ENCODE peak calls at places on chromosomes 12 and 14, in seven cellular contexts. K, D, M, I, J, W and C are unnamed samples.

GRCh38 chr12:122836027-122836921 is 1.0 kb downstream of the HIP1R start:
- DNase-seq in K (no peak), D (peak), M (peak), I (peak), J (no peak), W (peak), C (peak)

GRCh38 chr12:1034243-1034642 is 43.2 kb downstream of the ERC1 start:
- DNase-seq in K (no peak), D (no peak), M (no peak), I (no peak), J (no peak), W (no peak), C (no peak)

GRCh38 chr14:74605531-74606223 is 6.4 kb downstream of the LTBP2 start:
- DNase-seq in K (no peak), D (no peak), M (no peak), I (no peak), J (no peak), W (no peak), C (no peak)

GRCh38 chr12:63802012-63802608 is 22.4 kb downstream of the RXYLT1 start:
- DNase-seq in K (no peak), D (no peak), M (no peak), I (peak), J (no peak), W (peak), C (no peak)

GRCh38 chr12:110689601-110690430 is 901 bp upstream of the HVCN1 start:
- DNase-seq in K (no peak), D (peak), M (no peak), I (peak), J (peak), W (no peak), C (peak)

GRCh38 chr14:44961151-44961729 is 507 bp downstream of the KLHL28 start:
- DNase-seq in K (peak), D (peak), M (peak), I (peak), J (peak), W (peak), C (peak)

GRCh38 chr12:13135336-13136178 is 32.1 kb upstream of the GSG1 start:
- DNase-seq in K (no peak), D (peak), M (peak), I (no peak), J (peak), W (peak), C (peak)

GRCh38 chr14:29927596-29928341 is at the start of gene PRKD1:
- DNase-seq in K (peak), D (peak), M (peak), I (no peak), J (peak), W (peak), C (peak)

GRCh38 chr12:113684908-113685512 is 213.3 kb upstream of the LHX5 start:
- DNase-seq in K (no peak), D (no peak), M (no peak), I (no peak), J (no peak), W (no peak), C (no peak)
- TF ChIP-seq POLR2A in K (no peak), D (no peak), M (no peak), I (no peak), J (no peak), W (no peak), C (no peak)

GRCh38 chr14:54766276-54767138 is 136.1 kb downstream of the GCH1 start:
- DNase-seq in K (no peak), D (no peak), M (no peak), I (no peak), J (no peak), W (no peak), C (no peak)
- H3K4me3 ChIP-seq in K (no peak), D (no peak), M (no peak), I (no peak), J (no peak), W (no peak), C (no peak)

GRCh38 chr14:89620436-89620835 is 203.4 kb upstream of the FOXN3 start:
- DNase-seq in K (no peak), D (no peak), M (no peak), I (no peak), J (no peak), W (no peak), C (no peak)

GRCh38 chr14:89619616-89620273 is 202.7 kb upstream of the FOXN3 start:
- DNase-seq in K (no peak), D (no peak), M (no peak), I (no peak), J (no peak), W (no peak), C (no peak)

GRCh38 chr14:89617471-89618291 is 200.6 kb upstream of the FOXN3 start:
- DNase-seq in K (no peak), D (peak), M (peak), I (no peak), J (peak), W (peak), C (peak)

GRCh38 chr14:89618309-89618708 is 201.3 kb upstream of the FOXN3 start:
- DNase-seq in K (no peak), D (no peak), M (no peak), I (peak), J (no peak), W (no peak), C (no peak)

DNA sequence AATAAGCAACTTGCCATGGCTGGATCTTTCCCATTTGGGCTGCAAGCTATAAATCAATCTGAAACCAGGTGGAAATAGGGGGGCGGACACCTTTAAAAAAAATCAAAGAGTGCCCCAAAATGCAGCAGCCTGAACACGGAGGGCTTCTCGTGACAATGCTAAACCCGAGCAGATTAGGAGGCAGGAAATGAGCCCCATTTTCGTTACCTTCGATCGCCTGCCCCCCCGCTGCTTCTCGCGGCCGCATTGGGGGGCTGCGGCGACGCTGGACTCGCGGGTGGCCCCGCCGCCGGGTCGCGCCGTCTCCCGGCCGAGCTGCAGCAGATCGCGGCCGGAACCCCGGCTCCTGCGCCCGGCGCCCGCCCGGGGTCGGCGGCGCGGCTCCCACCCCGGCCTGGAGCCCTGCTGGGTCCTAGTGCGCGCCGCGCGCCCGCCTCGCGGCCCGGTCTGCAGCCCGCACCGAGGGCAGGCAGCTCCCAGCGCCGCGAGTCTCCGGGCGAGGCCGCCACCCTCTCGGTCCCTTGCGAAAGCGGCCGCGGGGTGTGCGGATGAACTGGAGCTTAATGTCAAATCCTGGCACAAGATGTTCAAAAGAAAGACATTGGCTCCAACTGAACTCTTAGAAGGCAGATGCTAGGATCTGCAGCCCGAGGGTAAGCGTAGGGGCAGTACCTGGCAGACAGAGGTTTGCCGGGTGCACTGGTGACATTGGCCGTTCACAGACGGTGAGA is 202.0 kb upstream of the FOXN3 start:
- DNase-seq in K (peak), D (peak), M (peak), I (peak), J (peak), W (peak), C (peak)
- TF ChIP-seq POLR2A in K (peak), D (no peak), M (no peak), I (no peak), J (no peak), W (peak), C (no peak)

GRCh38 chr12:131557310-131557709 is 153.6 kb upstream of the SFSWAP start:
- DNase-seq in K (no peak), D (no peak), M (no peak), I (no peak), J (no peak), W (no peak), C (no peak)

GRCh38 chr12:131552167-131552863 is 158.6 kb upstream of the SFSWAP start:
- DNase-seq in K (no peak), D (no peak), M (no peak), I (no peak), J (no peak), W (no peak), C (no peak)

GRCh38 chr12:131555197-131555820 is 155.6 kb upstream of the SFSWAP start:
- DNase-seq in K (no peak), D (no peak), M (no peak), I (no peak), J (no peak), W (no peak), C (no peak)

GRCh38 chr12:131553409-131553808 is 157.5 kb upstream of the SFSWAP start:
- DNase-seq in K (no peak), D (no peak), M (no peak), I (no peak), J (no peak), W (no peak), C (no peak)

DNA sequence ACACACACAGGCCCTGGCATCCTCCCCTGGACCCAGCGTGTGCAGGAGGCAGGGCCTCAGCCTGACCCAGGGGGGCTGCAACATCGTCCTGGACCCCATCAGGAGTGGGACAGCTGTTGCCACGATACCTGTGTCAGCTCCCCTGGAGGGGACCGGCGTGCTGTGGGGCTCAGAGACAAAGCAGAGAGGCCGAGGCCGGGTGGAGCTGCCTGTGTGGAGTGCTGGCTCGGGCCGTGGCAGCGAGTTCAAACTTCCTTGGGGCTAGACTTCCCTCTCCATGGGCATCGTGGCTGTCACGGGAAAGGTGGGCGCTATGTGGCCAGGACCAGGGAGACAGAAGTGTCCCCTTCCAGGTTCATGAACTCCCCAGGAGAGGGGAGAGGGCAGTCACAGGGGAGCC is 155.0 kb upstream of the SFSWAP start:
- DNase-seq in K (no peak), D (no peak), M (no peak), I (no peak), J (no peak), W (no peak), C (no peak)
- H3K4me3 ChIP-seq in K (no peak), D (no peak), M (no peak), I (no peak), J (no peak), W (no peak), C (no peak)